ENCODE peak calls at places on chromosomes 1 and 21, in nine cellular contexts. One of them, this sample, is unnamed.

GRCh38 chr1:203465146-203465798 is 10.3 kb upstream of the PRELP start:
- DNase-seq in brain microvascular endothelial cell: no peak
- DNase-seq in Peyer's patch: no peak
- DNase-seq in neural progenitor cell: no peak
- DNase-seq in heart right ventricle: no peak
- DNase-seq in lung: no peak
- DNase-seq in tibial artery: peak; percentile 80
- DNase-seq in dorsolateral prefrontal cortex: no peak
- DNase-seq in astrocyte of the cerebellum: no peak
- DNase-seq in this sample: no peak

GRCh38 chr1:247407180-247407616 is 8.8 kb upstream of the NLRP3 start:
- DNase-seq in brain microvascular endothelial cell: no peak
- DNase-seq in Peyer's patch: no peak
- DNase-seq in neural progenitor cell: no peak
- DNase-seq in heart right ventricle: peak; percentile 27
- DNase-seq in lung: no peak
- DNase-seq in tibial artery: peak; percentile 28
- DNase-seq in dorsolateral prefrontal cortex: no peak
- DNase-seq in astrocyte of the cerebellum: no peak
- DNase-seq in this sample: no peak

GRCh38 chr1:10546896-10547295 is 72.1 kb downstream of the PEX14 start:
- DNase-seq in brain microvascular endothelial cell: no peak
- DNase-seq in Peyer's patch: no peak
- DNase-seq in neural progenitor cell: no peak
- DNase-seq in heart right ventricle: no peak
- DNase-seq in lung: no peak
- DNase-seq in tibial artery: no peak
- DNase-seq in dorsolateral prefrontal cortex: no peak
- DNase-seq in astrocyte of the cerebellum: no peak
- DNase-seq in this sample: no peak

GRCh38 chr21:41783476-41784150 is 16.8 kb upstream of the RIPK4 start:
- DNase-seq in brain microvascular endothelial cell: peak; percentile 11
- DNase-seq in Peyer's patch: peak; percentile 84
- DNase-seq in neural progenitor cell: no peak
- DNase-seq in heart right ventricle: no peak
- DNase-seq in lung: no peak
- DNase-seq in tibial artery: no peak
- DNase-seq in dorsolateral prefrontal cortex: no peak
- DNase-seq in astrocyte of the cerebellum: peak; percentile 79
- DNase-seq in this sample: no peak

GRCh38 chr1:204151562-204152309 is at the start of gene ETNK2:
- DNase-seq in brain microvascular endothelial cell: no peak
- DNase-seq in Peyer's patch: peak; percentile 68
- DNase-seq in neural progenitor cell: peak; percentile 84
- DNase-seq in heart right ventricle: peak; percentile 56
- DNase-seq in lung: peak; percentile 47
- DNase-seq in tibial artery: peak; percentile 51
- DNase-seq in dorsolateral prefrontal cortex: no peak
- DNase-seq in astrocyte of the cerebellum: no peak
- DNase-seq in this sample: peak; percentile 50

GRCh38 chr21:25342811-25343210 is 264.5 kb downstream of the MRPL39 start:
- DNase-seq in brain microvascular endothelial cell: no peak
- DNase-seq in Peyer's patch: no peak
- DNase-seq in neural progenitor cell: no peak
- DNase-seq in heart right ventricle: no peak
- DNase-seq in lung: no peak
- DNase-seq in tibial artery: no peak
- DNase-seq in dorsolateral prefrontal cortex: no peak
- DNase-seq in astrocyte of the cerebellum: peak; percentile 19
- DNase-seq in this sample: peak; percentile 54

GRCh38 chr1:89540406-89540970 is 15.9 kb downstream of the LRRC8B start:
- DNase-seq in brain microvascular endothelial cell: no peak
- DNase-seq in Peyer's patch: no peak
- DNase-seq in neural progenitor cell: no peak
- DNase-seq in heart right ventricle: no peak
- DNase-seq in lung: no peak
- DNase-seq in tibial artery: no peak
- DNase-seq in dorsolateral prefrontal cortex: no peak
- DNase-seq in astrocyte of the cerebellum: no peak
- DNase-seq in this sample: peak; percentile 34

GRCh38 chr1:167454929-167455785 is 63.2 kb downstream of the CD247 start:
- DNase-seq in brain microvascular endothelial cell: peak; percentile 14
- DNase-seq in Peyer's patch: peak; percentile 70
- DNase-seq in neural progenitor cell: peak; percentile 70
- DNase-seq in heart right ventricle: peak; percentile 70
- DNase-seq in lung: peak; percentile 59
- DNase-seq in tibial artery: peak; percentile 65
- DNase-seq in dorsolateral prefrontal cortex: no peak
- DNase-seq in astrocyte of the cerebellum: no peak
- DNase-seq in this sample: peak; percentile 61

GRCh38 chr21:17441370-17441769 is 71.5 kb upstream of the CXADR start:
- DNase-seq in brain microvascular endothelial cell: no peak
- DNase-seq in Peyer's patch: no peak
- DNase-seq in neural progenitor cell: no peak
- DNase-seq in heart right ventricle: no peak
- DNase-seq in lung: peak; percentile 61
- DNase-seq in tibial artery: no peak
- DNase-seq in dorsolateral prefrontal cortex: peak; percentile 64
- DNase-seq in astrocyte of the cerebellum: peak; percentile 63
- DNase-seq in this sample: no peak

GRCh38 chr1:187893471-187893870 is 1064.7 kb downstream of the PLA2G4A start:
- DNase-seq in brain microvascular endothelial cell: no peak
- DNase-seq in Peyer's patch: no peak
- DNase-seq in neural progenitor cell: no peak
- DNase-seq in heart right ventricle: no peak
- DNase-seq in lung: no peak
- DNase-seq in tibial artery: no peak
- DNase-seq in dorsolateral prefrontal cortex: no peak
- DNase-seq in astrocyte of the cerebellum: no peak
- DNase-seq in this sample: no peak

GRCh38 chr1:210598135-210598652 is 269.5 kb downstream of the HHAT start:
- DNase-seq in brain microvascular endothelial cell: peak; percentile 94
- DNase-seq in Peyer's patch: no peak
- DNase-seq in neural progenitor cell: no peak
- DNase-seq in heart right ventricle: peak; percentile 24
- DNase-seq in lung: peak; percentile 45
- DNase-seq in tibial artery: peak; percentile 67
- DNase-seq in dorsolateral prefrontal cortex: no peak
- DNase-seq in astrocyte of the cerebellum: peak; percentile 73
- DNase-seq in this sample: no peak

GRCh38 chr1:15948091-15948591 is 27.8 kb downstream of the ZBTB17 start:
- DNase-seq in brain microvascular endothelial cell: no peak
- DNase-seq in Peyer's patch: no peak
- DNase-seq in neural progenitor cell: peak; percentile 45
- DNase-seq in heart right ventricle: no peak
- DNase-seq in lung: no peak
- DNase-seq in tibial artery: no peak
- DNase-seq in dorsolateral prefrontal cortex: peak; percentile 26
- DNase-seq in astrocyte of the cerebellum: no peak
- DNase-seq in this sample: no peak

GRCh38 chr1:163877016-163877415 is 555.3 kb downstream of the NUF2 start:
- DNase-seq in brain microvascular endothelial cell: no peak
- DNase-seq in Peyer's patch: no peak
- DNase-seq in neural progenitor cell: no peak
- DNase-seq in heart right ventricle: no peak
- DNase-seq in lung: no peak
- DNase-seq in tibial artery: no peak
- DNase-seq in dorsolateral prefrontal cortex: no peak
- DNase-seq in astrocyte of the cerebellum: no peak
- DNase-seq in this sample: no peak

GRCh38 chr1:155241851-155242264 is 13.4 kb downstream of the ENTREP3 start:
- DNase-seq in brain microvascular endothelial cell: no peak
- DNase-seq in Peyer's patch: no peak
- DNase-seq in neural progenitor cell: no peak
- DNase-seq in heart right ventricle: no peak
- DNase-seq in lung: no peak
- DNase-seq in tibial artery: no peak
- DNase-seq in dorsolateral prefrontal cortex: no peak
- DNase-seq in astrocyte of the cerebellum: no peak
- DNase-seq in this sample: no peak

GRCh38 chr1:155245163-155245524 is 10.1 kb downstream of the ENTREP3 start:
- DNase-seq in brain microvascular endothelial cell: peak; percentile 30
- DNase-seq in Peyer's patch: no peak
- DNase-seq in neural progenitor cell: no peak
- DNase-seq in heart right ventricle: no peak
- DNase-seq in lung: no peak
- DNase-seq in tibial artery: no peak
- DNase-seq in dorsolateral prefrontal cortex: no peak
- DNase-seq in astrocyte of the cerebellum: no peak
- DNase-seq in this sample: no peak

GRCh38 chr1:155244368-155245162 is 10.7 kb downstream of the ENTREP3 start:
- DNase-seq in brain microvascular endothelial cell: peak; percentile 100
- DNase-seq in Peyer's patch: peak; percentile 93
- DNase-seq in neural progenitor cell: peak; percentile 96
- DNase-seq in heart right ventricle: peak; percentile 95
- DNase-seq in lung: peak; percentile 97
- DNase-seq in tibial artery: peak; percentile 99
- DNase-seq in dorsolateral prefrontal cortex: peak; percentile 99
- DNase-seq in astrocyte of the cerebellum: peak; percentile 98
- DNase-seq in this sample: peak; percentile 99

GRCh38 chr1:155241069-155241679 is 14.1 kb downstream of the ENTREP3 start:
- DNase-seq in brain microvascular endothelial cell: peak; percentile 75
- DNase-seq in Peyer's patch: no peak
- DNase-seq in neural progenitor cell: peak; percentile 83
- DNase-seq in heart right ventricle: no peak
- DNase-seq in lung: peak; percentile 85
- DNase-seq in tibial artery: peak; percentile 80
- DNase-seq in dorsolateral prefrontal cortex: peak; percentile 89
- DNase-seq in astrocyte of the cerebellum: peak; percentile 63
- DNase-seq in this sample: peak; percentile 84

GRCh38 chr1:155242805-155243358 is 12.4 kb downstream of the ENTREP3 start:
- DNase-seq in brain microvascular endothelial cell: no peak
- DNase-seq in Peyer's patch: no peak
- DNase-seq in neural progenitor cell: no peak
- DNase-seq in heart right ventricle: no peak
- DNase-seq in lung: no peak
- DNase-seq in tibial artery: no peak
- DNase-seq in dorsolateral prefrontal cortex: no peak
- DNase-seq in astrocyte of the cerebellum: no peak
- DNase-seq in this sample: no peak
- H3K4me3 ChIP-seq in brain microvascular endothelial cell: peak overlapping the region; percentile 69
- H3K4me3 ChIP-seq in Peyer's patch: no peak overlapping the region
- H3K4me3 ChIP-seq in neural progenitor cell: no peak overlapping the region
- H3K4me3 ChIP-seq in heart right ventricle: no peak overlapping the region
- H3K4me3 ChIP-seq in lung: no peak overlapping the region
- H3K4me3 ChIP-seq in tibial artery: peak overlapping the region; percentile 59
- H3K4me3 ChIP-seq in dorsolateral prefrontal cortex: peak overlapping the region; percentile 81
- H3K4me3 ChIP-seq in astrocyte of the cerebellum: peak overlapping the region; percentile 54
- H3K4me3 ChIP-seq in this sample: no peak overlapping the region

GRCh38 chr1:168687796-168688195 is 41.2 kb downstream of the DPT start:
- DNase-seq in brain microvascular endothelial cell: no peak
- DNase-seq in Peyer's patch: no peak
- DNase-seq in neural progenitor cell: peak; percentile 54
- DNase-seq in heart right ventricle: no peak
- DNase-seq in lung: no peak
- DNase-seq in tibial artery: no peak
- DNase-seq in dorsolateral prefrontal cortex: no peak
- DNase-seq in astrocyte of the cerebellum: no peak
- DNase-seq in this sample: peak; percentile 21
- TF ChIP-seq CTCF in brain microvascular endothelial cell: peak; percentile 4
- TF ChIP-seq CTCF in Peyer's patch: peak; percentile 13
- TF ChIP-seq CTCF in neural progenitor cell: peak; percentile 37
- TF ChIP-seq CTCF in heart right ventricle: no peak
- TF ChIP-seq CTCF in lung: no peak
- TF ChIP-seq CTCF in tibial artery: no peak
- TF ChIP-seq CTCF in dorsolateral prefrontal cortex: no peak
- TF ChIP-seq CTCF in astrocyte of the cerebellum: no peak
- TF ChIP-seq CTCF in this sample: peak; percentile 21

GRCh38 chr21:34883501-34884271 is 165.4 kb downstream of the RUNX1 start:
- DNase-seq in brain microvascular endothelial cell: no peak
- DNase-seq in Peyer's patch: no peak
- DNase-seq in neural progenitor cell: no peak
- DNase-seq in heart right ventricle: no peak
- DNase-seq in lung: no peak
- DNase-seq in tibial artery: no peak
- DNase-seq in dorsolateral prefrontal cortex: no peak
- DNase-seq in astrocyte of the cerebellum: no peak
- DNase-seq in this sample: no peak

GRCh38 chr21:34885125-34885524 is 164.0 kb downstream of the RUNX1 start:
- DNase-seq in brain microvascular endothelial cell: no peak
- DNase-seq in Peyer's patch: no peak
- DNase-seq in neural progenitor cell: peak; percentile 43
- DNase-seq in heart right ventricle: no peak
- DNase-seq in lung: no peak
- DNase-seq in tibial artery: no peak
- DNase-seq in dorsolateral prefrontal cortex: no peak
- DNase-seq in astrocyte of the cerebellum: no peak
- DNase-seq in this sample: no peak

GRCh38 chr21:34882719-34883131 is 166.4 kb downstream of the RUNX1 start:
- DNase-seq in brain microvascular endothelial cell: no peak
- DNase-seq in Peyer's patch: no peak
- DNase-seq in neural progenitor cell: no peak
- DNase-seq in heart right ventricle: no peak
- DNase-seq in lung: no peak
- DNase-seq in tibial artery: no peak
- DNase-seq in dorsolateral prefrontal cortex: no peak
- DNase-seq in astrocyte of the cerebellum: no peak
- DNase-seq in this sample: no peak

GRCh38 chr21:34885636-34886553 is 163.2 kb downstream of the RUNX1 start:
- DNase-seq in brain microvascular endothelial cell: no peak
- DNase-seq in Peyer's patch: peak; percentile 71
- DNase-seq in neural progenitor cell: peak; percentile 57
- DNase-seq in heart right ventricle: no peak
- DNase-seq in lung: no peak
- DNase-seq in tibial artery: no peak
- DNase-seq in dorsolateral prefrontal cortex: no peak
- DNase-seq in astrocyte of the cerebellum: no peak
- DNase-seq in this sample: peak; percentile 53

GRCh38 chr21:34884346-34884929 is 164.7 kb downstream of the RUNX1 start:
- DNase-seq in brain microvascular endothelial cell: no peak
- DNase-seq in Peyer's patch: no peak
- DNase-seq in neural progenitor cell: no peak
- DNase-seq in heart right ventricle: no peak
- DNase-seq in lung: no peak
- DNase-seq in tibial artery: no peak
- DNase-seq in dorsolateral prefrontal cortex: no peak
- DNase-seq in astrocyte of the cerebellum: no peak
- DNase-seq in this sample: no peak
- H3K4me3 ChIP-seq in brain microvascular endothelial cell: peak overlapping the region; percentile 91
- H3K4me3 ChIP-seq in Peyer's patch: no peak overlapping the region
- H3K4me3 ChIP-seq in neural progenitor cell: no peak overlapping the region
- H3K4me3 ChIP-seq in heart right ventricle: peak overlapping the region; percentile 6
- H3K4me3 ChIP-seq in lung: peak overlapping the region; percentile 46
- H3K4me3 ChIP-seq in tibial artery: peak overlapping the region; percentile 67
- H3K4me3 ChIP-seq in dorsolateral prefrontal cortex: peak overlapping the region; percentile 68
- H3K4me3 ChIP-seq in astrocyte of the cerebellum: peak overlapping the region; percentile 89
- H3K4me3 ChIP-seq in this sample: no peak overlapping the region

DNA sequence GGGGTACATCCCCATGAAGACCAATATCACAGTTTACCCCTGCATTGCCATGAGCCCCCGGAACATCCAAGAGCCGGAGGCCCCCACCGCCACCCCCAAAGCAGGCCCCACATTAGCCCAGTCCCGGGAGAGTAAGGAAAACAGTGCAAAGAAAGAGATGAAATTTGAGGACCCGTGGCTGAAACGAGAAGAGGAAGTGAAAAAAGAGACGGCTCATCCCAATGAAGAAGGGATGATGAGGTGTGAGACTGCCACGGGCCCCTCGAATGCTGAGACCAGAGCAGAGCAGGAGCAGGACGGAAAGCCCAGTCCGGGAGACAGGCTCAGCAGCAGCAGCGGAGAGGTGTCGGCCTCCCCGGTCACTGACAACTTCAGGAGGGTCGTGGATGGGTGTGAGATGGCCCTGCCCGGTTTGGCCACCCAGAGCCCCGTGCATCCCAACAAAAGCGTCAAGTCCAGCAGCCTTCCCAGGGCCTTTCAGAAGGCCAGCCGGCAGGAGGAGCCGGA is 532.4 kb downstream of the KIF26B start:
- DNase-seq in brain microvascular endothelial cell: no peak
- DNase-seq in Peyer's patch: no peak
- DNase-seq in neural progenitor cell: no peak
- DNase-seq in heart right ventricle: no peak
- DNase-seq in lung: no peak
- DNase-seq in tibial artery: no peak
- DNase-seq in dorsolateral prefrontal cortex: no peak
- DNase-seq in astrocyte of the cerebellum: no peak
- DNase-seq in this sample: no peak
- TF ChIP-seq CTCF in brain microvascular endothelial cell: no peak
- TF ChIP-seq CTCF in Peyer's patch: no peak
- TF ChIP-seq CTCF in neural progenitor cell: no peak
- TF ChIP-seq CTCF in heart right ventricle: no peak
- TF ChIP-seq CTCF in lung: no peak
- TF ChIP-seq CTCF in tibial artery: no peak
- TF ChIP-seq CTCF in dorsolateral prefrontal cortex: no peak
- TF ChIP-seq CTCF in astrocyte of the cerebellum: no peak
- TF ChIP-seq CTCF in this sample: no peak

This sample was measured in cardiac muscle cell.